ENCODE peak calls at places on chromosome 9, in eight cellular contexts. One of them, this sample, is unnamed.

GRCh38 chr9:109335121-109335520 is 14.3 kb upstream of the EPB41L4B start:
- DNase-seq in EL: no peak
- DNase-seq in activated CD4-positive, alpha-beta T cell treated with anti-CD3 and anti-CD28 coated beads for 24 hours: no peak
- DNase-seq in stimulated activated CD8-positive, alpha-beta memory T cell treated with anti-CD3 and anti-CD28 coated beads, Interleukin-2, amount 100 ng/mL, for 1 hour: no peak
- DNase-seq in adrenal gland: no peak
- DNase-seq in amniotic stem cell: no peak
- DNase-seq in retina: no peak
- DNase-seq in bronchial epithelial cell: no peak
- DNase-seq in this sample: no peak

GRCh38 chr9:98791147-98792095 is 4.9 kb downstream of the ANKS6 start:
- DNase-seq in EL: peak; percentile 96
- DNase-seq in activated CD4-positive, alpha-beta T cell treated with anti-CD3 and anti-CD28 coated beads for 24 hours: no peak
- DNase-seq in amniotic stem cell: peak; percentile 82
- DNase-seq in retina: peak; percentile 92
- DNase-seq in stimulated activated CD8-positive, alpha-beta memory T cell treated with anti-CD3 and anti-CD28 coated beads, Interleukin-2, amount 100 ng/mL, for 1 hour: no peak
- DNase-seq in adrenal gland: peak; percentile 93
- DNase-seq in bronchial epithelial cell: peak; percentile 96
- DNase-seq in this sample: peak; percentile 85

GRCh38 chr9:4306066-4306787 is 6.4 kb upstream of the GLIS3 start:
- DNase-seq in adrenal gland: no peak
- DNase-seq in bronchial epithelial cell: peak; percentile 52
- DNase-seq in activated CD4-positive, alpha-beta T cell treated with anti-CD3 and anti-CD28 coated beads for 24 hours: no peak
- DNase-seq in retina: no peak
- DNase-seq in stimulated activated CD8-positive, alpha-beta memory T cell treated with anti-CD3 and anti-CD28 coated beads, Interleukin-2, amount 100 ng/mL, for 1 hour: no peak
- DNase-seq in EL: no peak
- DNase-seq in amniotic stem cell: peak; percentile 42
- DNase-seq in this sample: no peak

GRCh38 chr9:105828171-105828570 is 133.8 kb downstream of the TMEM38B start:
- DNase-seq in amniotic stem cell: no peak
- DNase-seq in retina: no peak
- DNase-seq in EL: no peak
- DNase-seq in activated CD4-positive, alpha-beta T cell treated with anti-CD3 and anti-CD28 coated beads for 24 hours: no peak
- DNase-seq in stimulated activated CD8-positive, alpha-beta memory T cell treated with anti-CD3 and anti-CD28 coated beads, Interleukin-2, amount 100 ng/mL, for 1 hour: no peak
- DNase-seq in bronchial epithelial cell: no peak
- DNase-seq in adrenal gland: no peak
- DNase-seq in this sample: no peak

GRCh38 chr9:106799146-106799545 is 63.8 kb upstream of the ZNF462 start:
- DNase-seq in adrenal gland: no peak
- DNase-seq in activated CD4-positive, alpha-beta T cell treated with anti-CD3 and anti-CD28 coated beads for 24 hours: no peak
- DNase-seq in stimulated activated CD8-positive, alpha-beta memory T cell treated with anti-CD3 and anti-CD28 coated beads, Interleukin-2, amount 100 ng/mL, for 1 hour: no peak
- DNase-seq in EL: peak; percentile 92
- DNase-seq in amniotic stem cell: peak; percentile 18
- DNase-seq in bronchial epithelial cell: peak; percentile 68
- DNase-seq in retina: no peak
- DNase-seq in this sample: no peak

GRCh38 chr9:125372441-125373226 is 111.0 kb downstream of the GAPVD1 start:
- DNase-seq in adrenal gland: no peak
- DNase-seq in amniotic stem cell: no peak
- DNase-seq in EL: no peak
- DNase-seq in retina: no peak
- DNase-seq in bronchial epithelial cell: no peak
- DNase-seq in activated CD4-positive, alpha-beta T cell treated with anti-CD3 and anti-CD28 coated beads for 24 hours: no peak
- DNase-seq in stimulated activated CD8-positive, alpha-beta memory T cell treated with anti-CD3 and anti-CD28 coated beads, Interleukin-2, amount 100 ng/mL, for 1 hour: no peak
- DNase-seq in this sample: no peak

GRCh38 chr9:81815781-81816180 is 112.4 kb upstream of the SPATA31D4 start:
- DNase-seq in amniotic stem cell: no peak
- DNase-seq in activated CD4-positive, alpha-beta T cell treated with anti-CD3 and anti-CD28 coated beads for 24 hours: no peak
- DNase-seq in adrenal gland: no peak
- DNase-seq in bronchial epithelial cell: no peak
- DNase-seq in stimulated activated CD8-positive, alpha-beta memory T cell treated with anti-CD3 and anti-CD28 coated beads, Interleukin-2, amount 100 ng/mL, for 1 hour: no peak
- DNase-seq in EL: no peak
- DNase-seq in retina: no peak
- DNase-seq in this sample: no peak

GRCh38 chr9:128124873-128125574 is 2.5 kb downstream of the PTGES2 start:
- DNase-seq in EL: peak; percentile 60
- DNase-seq in adrenal gland: peak; percentile 76
- DNase-seq in retina: peak; percentile 57
- DNase-seq in bronchial epithelial cell: peak; percentile 58
- DNase-seq in activated CD4-positive, alpha-beta T cell treated with anti-CD3 and anti-CD28 coated beads for 24 hours: no peak
- DNase-seq in stimulated activated CD8-positive, alpha-beta memory T cell treated with anti-CD3 and anti-CD28 coated beads, Interleukin-2, amount 100 ng/mL, for 1 hour: no peak
- DNase-seq in amniotic stem cell: no peak
- DNase-seq in this sample: peak; percentile 87

GRCh38 chr9:113522858-113523257 is 59.3 kb downstream of the RGS3 start:
- DNase-seq in activated CD4-positive, alpha-beta T cell treated with anti-CD3 and anti-CD28 coated beads for 24 hours: no peak
- DNase-seq in amniotic stem cell: no peak
- DNase-seq in bronchial epithelial cell: no peak
- DNase-seq in adrenal gland: no peak
- DNase-seq in retina: no peak
- DNase-seq in stimulated activated CD8-positive, alpha-beta memory T cell treated with anti-CD3 and anti-CD28 coated beads, Interleukin-2, amount 100 ng/mL, for 1 hour: no peak
- DNase-seq in EL: no peak
- DNase-seq in this sample: no peak

GRCh38 chr9:123269316-123269715 is 930 bp upstream of the STRBP start:
- DNase-seq in EL: no peak
- DNase-seq in stimulated activated CD8-positive, alpha-beta memory T cell treated with anti-CD3 and anti-CD28 coated beads, Interleukin-2, amount 100 ng/mL, for 1 hour: no peak
- DNase-seq in retina: no peak
- DNase-seq in amniotic stem cell: no peak
- DNase-seq in activated CD4-positive, alpha-beta T cell treated with anti-CD3 and anti-CD28 coated beads for 24 hours: no peak
- DNase-seq in bronchial epithelial cell: no peak
- DNase-seq in adrenal gland: no peak
- DNase-seq in this sample: no peak

GRCh38 chr9:132898043-132898442 is 19.3 kb downstream of the SPACA9 start:
- DNase-seq in adrenal gland: no peak
- DNase-seq in activated CD4-positive, alpha-beta T cell treated with anti-CD3 and anti-CD28 coated beads for 24 hours: no peak
- DNase-seq in amniotic stem cell: no peak
- DNase-seq in stimulated activated CD8-positive, alpha-beta memory T cell treated with anti-CD3 and anti-CD28 coated beads, Interleukin-2, amount 100 ng/mL, for 1 hour: no peak
- DNase-seq in retina: no peak
- DNase-seq in EL: no peak
- DNase-seq in bronchial epithelial cell: no peak
- DNase-seq in this sample: no peak

GRCh38 chr9:76023715-76024195 is 133.3 kb downstream of the PCSK5 start:
- DNase-seq in activated CD4-positive, alpha-beta T cell treated with anti-CD3 and anti-CD28 coated beads for 24 hours: peak; percentile 15
- DNase-seq in bronchial epithelial cell: no peak
- DNase-seq in stimulated activated CD8-positive, alpha-beta memory T cell treated with anti-CD3 and anti-CD28 coated beads, Interleukin-2, amount 100 ng/mL, for 1 hour: peak; percentile 13
- DNase-seq in adrenal gland: no peak
- DNase-seq in retina: no peak
- DNase-seq in amniotic stem cell: no peak
- DNase-seq in EL: no peak
- DNase-seq in this sample: no peak

GRCh38 chr9:128222880-128223670 is 19.9 kb downstream of the DNM1 start:
- DNase-seq in adrenal gland: no peak
- DNase-seq in EL: no peak
- DNase-seq in amniotic stem cell: no peak
- DNase-seq in retina: no peak
- DNase-seq in stimulated activated CD8-positive, alpha-beta memory T cell treated with anti-CD3 and anti-CD28 coated beads, Interleukin-2, amount 100 ng/mL, for 1 hour: no peak
- DNase-seq in activated CD4-positive, alpha-beta T cell treated with anti-CD3 and anti-CD28 coated beads for 24 hours: no peak
- DNase-seq in bronchial epithelial cell: no peak
- DNase-seq in this sample: no peak

GRCh38 chr9:99907208-99907532 is 716 bp downstream of the STX17 start:
- DNase-seq in amniotic stem cell: no peak
- DNase-seq in retina: no peak
- DNase-seq in bronchial epithelial cell: no peak
- DNase-seq in activated CD4-positive, alpha-beta T cell treated with anti-CD3 and anti-CD28 coated beads for 24 hours: no peak
- DNase-seq in adrenal gland: no peak
- DNase-seq in EL: no peak
- DNase-seq in stimulated activated CD8-positive, alpha-beta memory T cell treated with anti-CD3 and anti-CD28 coated beads, Interleukin-2, amount 100 ng/mL, for 1 hour: no peak
- DNase-seq in this sample: no peak

GRCh38 chr9:116287721-116288120 is 134.1 kb downstream of the PAPPA start:
- DNase-seq in EL: peak; percentile 59
- DNase-seq in stimulated activated CD8-positive, alpha-beta memory T cell treated with anti-CD3 and anti-CD28 coated beads, Interleukin-2, amount 100 ng/mL, for 1 hour: no peak
- DNase-seq in retina: no peak
- DNase-seq in activated CD4-positive, alpha-beta T cell treated with anti-CD3 and anti-CD28 coated beads for 24 hours: no peak
- DNase-seq in bronchial epithelial cell: no peak
- DNase-seq in adrenal gland: no peak
- DNase-seq in amniotic stem cell: no peak
- DNase-seq in this sample: no peak

GRCh38 chr9:127166111-127166510 is 43.7 kb upstream of the ANGPTL2 start:
- DNase-seq in stimulated activated CD8-positive, alpha-beta memory T cell treated with anti-CD3 and anti-CD28 coated beads, Interleukin-2, amount 100 ng/mL, for 1 hour: no peak
- DNase-seq in retina: no peak
- DNase-seq in EL: no peak
- DNase-seq in bronchial epithelial cell: no peak
- DNase-seq in adrenal gland: no peak
- DNase-seq in activated CD4-positive, alpha-beta T cell treated with anti-CD3 and anti-CD28 coated beads for 24 hours: no peak
- DNase-seq in amniotic stem cell: no peak
- DNase-seq in this sample: no peak

GRCh38 chr9:72274916-72275315 is 90.1 kb downstream of the ZFAND5 start:
- DNase-seq in stimulated activated CD8-positive, alpha-beta memory T cell treated with anti-CD3 and anti-CD28 coated beads, Interleukin-2, amount 100 ng/mL, for 1 hour: no peak
- DNase-seq in adrenal gland: no peak
- DNase-seq in activated CD4-positive, alpha-beta T cell treated with anti-CD3 and anti-CD28 coated beads for 24 hours: no peak
- DNase-seq in amniotic stem cell: no peak
- DNase-seq in retina: no peak
- DNase-seq in bronchial epithelial cell: peak; percentile 93
- DNase-seq in EL: no peak
- DNase-seq in this sample: no peak

GRCh38 chr9:136713555-136713949 is 1.2 kb downstream of the DIPK1B start:
- DNase-seq in amniotic stem cell: no peak
- DNase-seq in activated CD4-positive, alpha-beta T cell treated with anti-CD3 and anti-CD28 coated beads for 24 hours: no peak
- DNase-seq in bronchial epithelial cell: no peak
- DNase-seq in EL: no peak
- DNase-seq in retina: no peak
- DNase-seq in stimulated activated CD8-positive, alpha-beta memory T cell treated with anti-CD3 and anti-CD28 coated beads, Interleukin-2, amount 100 ng/mL, for 1 hour: no peak
- DNase-seq in adrenal gland: no peak
- DNase-seq in this sample: no peak

GRCh38 chr9:70753311-70753710 is 338.9 kb upstream of the KLF9 start:
- DNase-seq in amniotic stem cell: no peak
- DNase-seq in adrenal gland: no peak
- DNase-seq in stimulated activated CD8-positive, alpha-beta memory T cell treated with anti-CD3 and anti-CD28 coated beads, Interleukin-2, amount 100 ng/mL, for 1 hour: no peak
- DNase-seq in retina: no peak
- DNase-seq in EL: no peak
- DNase-seq in bronchial epithelial cell: no peak
- DNase-seq in activated CD4-positive, alpha-beta T cell treated with anti-CD3 and anti-CD28 coated beads for 24 hours: no peak
- DNase-seq in this sample: no peak

GRCh38 chr9:116475201-116475600 is 211.9 kb upstream of the TRIM32 start:
- DNase-seq in EL: peak; percentile 47
- DNase-seq in bronchial epithelial cell: no peak
- DNase-seq in adrenal gland: no peak
- DNase-seq in retina: no peak
- DNase-seq in activated CD4-positive, alpha-beta T cell treated with anti-CD3 and anti-CD28 coated beads for 24 hours: no peak
- DNase-seq in stimulated activated CD8-positive, alpha-beta memory T cell treated with anti-CD3 and anti-CD28 coated beads, Interleukin-2, amount 100 ng/mL, for 1 hour: no peak
- DNase-seq in amniotic stem cell: no peak
- DNase-seq in this sample: no peak

GRCh38 chr9:137384116-137384756 is 38.7 kb downstream of the EXD3 start:
- DNase-seq in retina: no peak
- DNase-seq in amniotic stem cell: no peak
- DNase-seq in adrenal gland: no peak
- DNase-seq in stimulated activated CD8-positive, alpha-beta memory T cell treated with anti-CD3 and anti-CD28 coated beads, Interleukin-2, amount 100 ng/mL, for 1 hour: no peak
- DNase-seq in EL: no peak
- DNase-seq in activated CD4-positive, alpha-beta T cell treated with anti-CD3 and anti-CD28 coated beads for 24 hours: no peak
- DNase-seq in bronchial epithelial cell: no peak
- DNase-seq in this sample: no peak

GRCh38 chr9:104276709-104277245 is 182.7 kb downstream of the SMC2 start:
- DNase-seq in bronchial epithelial cell: peak; percentile 37
- DNase-seq in amniotic stem cell: peak; percentile 30
- DNase-seq in activated CD4-positive, alpha-beta T cell treated with anti-CD3 and anti-CD28 coated beads for 24 hours: no peak
- DNase-seq in stimulated activated CD8-positive, alpha-beta memory T cell treated with anti-CD3 and anti-CD28 coated beads, Interleukin-2, amount 100 ng/mL, for 1 hour: no peak
- DNase-seq in EL: peak; percentile 78
- DNase-seq in retina: no peak
- DNase-seq in adrenal gland: no peak
- DNase-seq in this sample: no peak

GRCh38 chr9:134537891-134538520 is 103.6 kb upstream of the COL5A1 start:
- DNase-seq in EL: no peak
- DNase-seq in stimulated activated CD8-positive, alpha-beta memory T cell treated with anti-CD3 and anti-CD28 coated beads, Interleukin-2, amount 100 ng/mL, for 1 hour: no peak
- DNase-seq in amniotic stem cell: no peak
- DNase-seq in activated CD4-positive, alpha-beta T cell treated with anti-CD3 and anti-CD28 coated beads for 24 hours: no peak
- DNase-seq in bronchial epithelial cell: no peak
- DNase-seq in adrenal gland: no peak
- DNase-seq in retina: no peak
- DNase-seq in this sample: no peak

GRCh38 chr9:116081437-116082110 is 72.0 kb upstream of the PAPPA start:
- DNase-seq in stimulated activated CD8-positive, alpha-beta memory T cell treated with anti-CD3 and anti-CD28 coated beads, Interleukin-2, amount 100 ng/mL, for 1 hour: no peak
- DNase-seq in adrenal gland: no peak
- DNase-seq in EL: no peak
- DNase-seq in amniotic stem cell: no peak
- DNase-seq in activated CD4-positive, alpha-beta T cell treated with anti-CD3 and anti-CD28 coated beads for 24 hours: no peak
- DNase-seq in retina: no peak
- DNase-seq in bronchial epithelial cell: no peak
- DNase-seq in this sample: no peak

GRCh38 chr9:109641079-109641659 is 138.8 kb upstream of the PALM2AKAP2 start:
- DNase-seq in retina: no peak
- DNase-seq in bronchial epithelial cell: no peak
- DNase-seq in stimulated activated CD8-positive, alpha-beta memory T cell treated with anti-CD3 and anti-CD28 coated beads, Interleukin-2, amount 100 ng/mL, for 1 hour: no peak
- DNase-seq in activated CD4-positive, alpha-beta T cell treated with anti-CD3 and anti-CD28 coated beads for 24 hours: no peak
- DNase-seq in amniotic stem cell: no peak
- DNase-seq in adrenal gland: no peak
- DNase-seq in EL: peak; percentile 6
- DNase-seq in this sample: no peak

GRCh38 chr9:93697352-93698139 is 121.2 kb downstream of the PHF2 start:
- DNase-seq in activated CD4-positive, alpha-beta T cell treated with anti-CD3 and anti-CD28 coated beads for 24 hours: no peak
- DNase-seq in EL: no peak
- DNase-seq in retina: no peak
- DNase-seq in adrenal gland: no peak
- DNase-seq in amniotic stem cell: no peak
- DNase-seq in stimulated activated CD8-positive, alpha-beta memory T cell treated with anti-CD3 and anti-CD28 coated beads, Interleukin-2, amount 100 ng/mL, for 1 hour: no peak
- DNase-seq in bronchial epithelial cell: no peak
- DNase-seq in this sample: no peak

GRCh38 chr9:11319477-11320060 is 706.8 kb upstream of the PTPRD start:
- DNase-seq in amniotic stem cell: no peak
- DNase-seq in retina: peak; percentile 56
- DNase-seq in stimulated activated CD8-positive, alpha-beta memory T cell treated with anti-CD3 and anti-CD28 coated beads, Interleukin-2, amount 100 ng/mL, for 1 hour: no peak
- DNase-seq in activated CD4-positive, alpha-beta T cell treated with anti-CD3 and anti-CD28 coated beads for 24 hours: no peak
- DNase-seq in bronchial epithelial cell: peak; percentile 44
- DNase-seq in EL: no peak
- DNase-seq in adrenal gland: no peak
- DNase-seq in this sample: no peak

GRCh38 chr9:70571247-70571646 is 156.8 kb upstream of the KLF9 start:
- DNase-seq in stimulated activated CD8-positive, alpha-beta memory T cell treated with anti-CD3 and anti-CD28 coated beads, Interleukin-2, amount 100 ng/mL, for 1 hour: no peak
- DNase-seq in amniotic stem cell: no peak
- DNase-seq in activated CD4-positive, alpha-beta T cell treated with anti-CD3 and anti-CD28 coated beads for 24 hours: no peak
- DNase-seq in adrenal gland: no peak
- DNase-seq in bronchial epithelial cell: no peak
- DNase-seq in retina: no peak
- DNase-seq in EL: no peak
- DNase-seq in this sample: no peak

GRCh38 chr9:132946624-132947295 is 2.3 kb upstream of the TSC1 start:
- DNase-seq in amniotic stem cell: no peak
- DNase-seq in bronchial epithelial cell: peak; percentile 37
- DNase-seq in adrenal gland: peak; percentile 46
- DNase-seq in stimulated activated CD8-positive, alpha-beta memory T cell treated with anti-CD3 and anti-CD28 coated beads, Interleukin-2, amount 100 ng/mL, for 1 hour: no peak
- DNase-seq in EL: peak; percentile 85
- DNase-seq in retina: peak; percentile 73
- DNase-seq in activated CD4-positive, alpha-beta T cell treated with anti-CD3 and anti-CD28 coated beads for 24 hours: no peak
- DNase-seq in this sample: no peak

GRCh38 chr9:12693141-12693540 is at the start of gene TYRP1:
- DNase-seq in amniotic stem cell: no peak
- DNase-seq in activated CD4-positive, alpha-beta T cell treated with anti-CD3 and anti-CD28 coated beads for 24 hours: no peak
- DNase-seq in stimulated activated CD8-positive, alpha-beta memory T cell treated with anti-CD3 and anti-CD28 coated beads, Interleukin-2, amount 100 ng/mL, for 1 hour: no peak
- DNase-seq in EL: no peak
- DNase-seq in adrenal gland: no peak
- DNase-seq in retina: no peak
- DNase-seq in bronchial epithelial cell: no peak
- DNase-seq in this sample: no peak

GRCh38 chr9:110180713-110181434 is 27.1 kb downstream of the C9orf152 start:
- DNase-seq in EL: peak; percentile 53
- DNase-seq in stimulated activated CD8-positive, alpha-beta memory T cell treated with anti-CD3 and anti-CD28 coated beads, Interleukin-2, amount 100 ng/mL, for 1 hour: no peak
- DNase-seq in adrenal gland: peak; percentile 46
- DNase-seq in retina: no peak
- DNase-seq in bronchial epithelial cell: peak; percentile 77
- DNase-seq in activated CD4-positive, alpha-beta T cell treated with anti-CD3 and anti-CD28 coated beads for 24 hours: no peak
- DNase-seq in amniotic stem cell: no peak
- DNase-seq in this sample: no peak

GRCh38 chr9:69758981-69759477 is 782 bp downstream of the PTAR1 start:
- DNase-seq in amniotic stem cell: no peak
- DNase-seq in activated CD4-positive, alpha-beta T cell treated with anti-CD3 and anti-CD28 coated beads for 24 hours: no peak
- DNase-seq in bronchial epithelial cell: peak; percentile 25
- DNase-seq in EL: peak; percentile 23
- DNase-seq in stimulated activated CD8-positive, alpha-beta memory T cell treated with anti-CD3 and anti-CD28 coated beads, Interleukin-2, amount 100 ng/mL, for 1 hour: no peak
- DNase-seq in retina: no peak
- DNase-seq in adrenal gland: no peak
- DNase-seq in this sample: no peak

GRCh38 chr9:88694625-88695024 is 159.6 kb downstream of the NXNL2 start:
- DNase-seq in stimulated activated CD8-positive, alpha-beta memory T cell treated with anti-CD3 and anti-CD28 coated beads, Interleukin-2, amount 100 ng/mL, for 1 hour: no peak
- DNase-seq in EL: peak; percentile 69
- DNase-seq in amniotic stem cell: no peak
- DNase-seq in activated CD4-positive, alpha-beta T cell treated with anti-CD3 and anti-CD28 coated beads for 24 hours: no peak
- DNase-seq in bronchial epithelial cell: no peak
- DNase-seq in retina: no peak
- DNase-seq in adrenal gland: no peak
- DNase-seq in this sample: no peak

GRCh38 chr9:21160178-21160577 is 6.3 kb downstream of the IFNA21 start:
- DNase-seq in stimulated activated CD8-positive, alpha-beta memory T cell treated with anti-CD3 and anti-CD28 coated beads, Interleukin-2, amount 100 ng/mL, for 1 hour: no peak
- DNase-seq in activated CD4-positive, alpha-beta T cell treated with anti-CD3 and anti-CD28 coated beads for 24 hours: no peak
- DNase-seq in adrenal gland: no peak
- DNase-seq in retina: no peak
- DNase-seq in EL: no peak
- DNase-seq in amniotic stem cell: no peak
- DNase-seq in bronchial epithelial cell: peak; percentile 14
- DNase-seq in this sample: no peak

This sample was measured in transverse colon.